ENCODE peak calls at places on chromosomes 13 and 19, in five cellular contexts. C, N, B, L and T are unnamed samples.

GRCh38 chr19:30693179-30693578 is 321.0 kb downstream of the ZNF536 start:
- DNase-seq in C (no peak), L (no peak), B (no peak), N (no peak), T (no peak)

GRCh38 chr13:112251930-112252585 is 124.1 kb upstream of the SPACA7 start:
- DNase-seq in N (peak; percentile 24), B (no peak), L (no peak), C (no peak), T (peak; percentile 4)

GRCh38 chr19:35518313-35518712 is 4.9 kb upstream of the DMKN start:
- DNase-seq in C (no peak), B (no peak), N (no peak), L (no peak), T (no peak)

GRCh38 chr13:28659611-28659970 is 661 bp downstream of the POMP start:
- DNase-seq in L (no peak), C (peak; percentile 29), N (no peak), B (no peak), T (no peak)

GRCh38 chr19:17244618-17245534 is 843 bp downstream of the NR2F6 start:
- DNase-seq in N (no peak), C (no peak), B (no peak), L (no peak), T (no peak)

GRCh38 chr13:94065741-94066140 is 413.7 kb downstream of the DCT start:
- DNase-seq in C (no peak), B (no peak), N (no peak), L (no peak), T (no peak)

GRCh38 chr13:40402931-40403412 is 263.5 kb downstream of the FOXO1 start:
- DNase-seq in C (no peak), N (no peak), B (no peak), L (no peak), T (no peak)

GRCh38 chr13:94309997-94310842 is 169.3 kb downstream of the DCT start:
- DNase-seq in C (no peak), L (no peak), B (no peak), N (no peak), T (no peak)

GRCh38 chr19:1355258-1355973 is 28.3 kb upstream of the NDUFS7 start:
- DNase-seq in L (peak; percentile 13), B (no peak), N (no peak), C (no peak), T (no peak)

GRCh38 chr13:33782631-33783030 is 35.3 kb upstream of the RFC3 start:
- DNase-seq in N (no peak), B (no peak), C (no peak), L (no peak), T (no peak)

GRCh38 chr19:54653181-54653809 is 9.5 kb upstream of the LILRB4 start:
- DNase-seq in C (no peak), N (no peak), L (no peak), B (no peak), T (no peak)

GRCh38 chr13:63010072-63010658 is 1594.5 kb upstream of the PCDH20 start:
- DNase-seq in B (no peak), N (no peak), C (no peak), L (no peak), T (no peak)

GRCh38 chr19:5154129-5154798 is 185.4 kb downstream of the KDM4B start:
- DNase-seq in C (no peak), B (no peak), L (peak; percentile 66), N (no peak), T (no peak)

GRCh38 chr13:45340422-45341033 is 455 bp downstream of the TPT1 start:
- DNase-seq in N (peak; percentile 93), B (peak; percentile 72), C (peak; percentile 82), L (peak; percentile 84), T (peak; percentile 96)

GRCh38 chr19:6743071-6743470 is 3.6 kb downstream of the TRIP10 start:
- DNase-seq in L (no peak), C (no peak), N (no peak), B (no peak), T (no peak)

GRCh38 chr13:29679357-29680050 is 84.0 kb upstream of the SLC7A1 start:
- DNase-seq in C (no peak), B (no peak), N (no peak), L (no peak), T (no peak)

GRCh38 chr13:39874331-39875055 is 219.0 kb downstream of the COG6 start:
- DNase-seq in L (no peak), B (no peak), N (no peak), C (no peak), T (no peak)

GRCh38 chr19:35628565-35629331 is at the start of gene RBM42:
- DNase-seq in B (peak; percentile 99), N (peak; percentile 97), L (peak; percentile 97), C (peak; percentile 95), T (peak; percentile 98)

GRCh38 chr13:99322297-99323103 is 15.3 kb upstream of the GPR183 start:
- DNase-seq in B (no peak), N (no peak), C (peak; percentile 74), L (peak; percentile 55), T (no peak)

GRCh38 chr19:11767633-11768133 is 883 bp downstream of the ZNF441 start:
- DNase-seq in N (peak; percentile 48), B (no peak), L (peak; percentile 34), C (peak; percentile 55), T (peak; percentile 59)

GRCh38 chr13:44739120-44739519 is 163.0 kb upstream of the TSC22D1 start:
- DNase-seq in N (no peak), B (no peak), C (no peak), L (no peak), T (no peak)

GRCh38 chr19:17358395-17358794 is 18.7 kb downstream of the PLVAP start:
- DNase-seq in C (no peak), N (no peak), B (no peak), L (no peak), T (no peak)

GRCh38 chr19:53985863-53986262 is 5.6 kb upstream of the CACNG6 start:
- DNase-seq in N (no peak), B (no peak), C (no peak), L (no peak), T (no peak)

GRCh38 chr13:46804391-46804815 is 7.4 kb upstream of the ESD start:
- DNase-seq in N (no peak), L (no peak), B (no peak), C (no peak), T (no peak)

GRCh38 chr13:59425211-59425721 is 738.5 kb downstream of the DIAPH3 start:
- DNase-seq in N (no peak), B (no peak), C (no peak), L (no peak), T (no peak)

GRCh38 chr13:23069571-23069970 is 111.2 kb upstream of the SGCG start:
- DNase-seq in B (no peak), C (no peak), L (no peak), N (no peak), T (no peak)

GRCh38 chr13:22757530-22758120 is 423.2 kb upstream of the SGCG start:
- DNase-seq in L (no peak), B (no peak), C (no peak), N (no peak), T (no peak)

GRCh38 chr19:16566161-16566560 is 6.1 kb downstream of the SLC35E1 start:
- DNase-seq in L (peak; percentile 67), N (no peak), B (no peak), C (no peak), T (peak; percentile 80)

GRCh38 chr19:963401-964022 is 20.6 kb upstream of the WDR18 start:
- DNase-seq in L (no peak), N (no peak), B (no peak), C (no peak), T (no peak)

GRCh38 chr13:44879452-44880058 is 109.7 kb downstream of the NUFIP1 start:
- DNase-seq in C (no peak), B (no peak), L (peak; percentile 33), N (no peak), T (no peak)

GRCh38 chr13:68046900-68047299 is 816.8 kb upstream of the PCDH9 start:
- DNase-seq in L (no peak), B (no peak), C (no peak), N (no peak), T (no peak)

GRCh38 chr13:113413898-113414282 is 39.4 kb downstream of the ADPRHL1 start:
- DNase-seq in B (no peak), N (no peak), C (no peak), L (no peak), T (no peak)

GRCh38 chr13:21069561-21070004 is 8.2 kb upstream of the LATS2 start:
- DNase-seq in N (no peak), C (no peak), L (no peak), B (no peak), T (no peak)

GRCh38 chr13:50235604-50236003 is 220.4 kb downstream of the KCNRG start:
- DNase-seq in N (no peak), C (no peak), L (no peak), B (no peak), T (no peak)

GRCh38 chr19:29620931-29621351 is 14.9 kb downstream of the POP4 start:
- DNase-seq in N (no peak), L (peak; percentile 71), C (no peak), B (no peak), T (no peak)

GRCh38 chr19:51750381-51751124 is 1.1 kb downstream of the FPR1 start:
- DNase-seq in C (no peak), N (no peak), L (no peak), B (no peak), T (no peak)

GRCh38 chr13:95411641-95412040 is 110.4 kb upstream of the ABCC4 start:
- DNase-seq in C (no peak), N (no peak), L (no peak), B (no peak), T (no peak)

GRCh38 chr19:13993554-13994308 is 12.4 kb downstream of the RFX1 start:
- DNase-seq in C (no peak), N (no peak), L (no peak), B (no peak), T (no peak)

GRCh38 chr13:43061496-43062280 is 38.3 kb downstream of the DNAJC15 start:
- DNase-seq in L (no peak), N (no peak), C (no peak), B (no peak), T (no peak)